ENCODE peak calls at places on chromosomes 11 and 22, in four cellular contexts. C is A549, T is HepG2, H is GM12878. E is an unnamed sample.

GRCh38 chr22:33897621-33897910 is 22.7 kb downstream of the LARGE1 start:
- DNase-seq in C (no peak), H (no peak), T (no peak), E (no peak)

GRCh38 chr11:90476442-90477007 is 253.7 kb upstream of the CHORDC1 start:
- DNase-seq in T (peak), H (peak), C (peak), E (peak)

GRCh38 chr11:90845126-90845525 is 622.3 kb upstream of the CHORDC1 start:
- DNase-seq in C (no peak), T (no peak), H (no peak), E (no peak)

GRCh38 chr22:24944224-24944937 is 2.1 kb downstream of the LHFPL7 start:
- DNase-seq in C (no peak), T (peak), H (no peak), E (no peak)

GRCh38 chr11:103358251-103358650 is 249.0 kb downstream of the DYNC2H1 start:
- DNase-seq in H (no peak), C (no peak), T (no peak), E (no peak)

GRCh38 chr11:47413351-47413750 is 5.0 kb downstream of the SLC39A13 start:
- DNase-seq in C (no peak), T (no peak), H (no peak), E (no peak)

GRCh38 chr11:86941077-86941870 is 13.9 kb downstream of the FZD4 start:
- DNase-seq in T (peak), H (no peak), C (no peak), E (no peak)

GRCh38 chr11:34040571-34040970 is 11.0 kb upstream of the CAPRIN1 start:
- DNase-seq in H (no peak), C (no peak), T (no peak), E (no peak)

GRCh38 chr11:92129811-92130210 is 94.8 kb upstream of the FAT3 start:
- DNase-seq in C (no peak), H (no peak), T (peak), E (no peak)

GRCh38 chr22:20174785-20175596 is 24.1 kb upstream of the CCDC188 start:
- DNase-seq in T (no peak), C (no peak), H (no peak), E (no peak)

GRCh38 chr11:125293596-125293995 is 129.0 kb downstream of the PKNOX2 start:
- DNase-seq in H (no peak), T (no peak), C (no peak), E (no peak)

GRCh38 chr22:38751422-38752346 is 4.1 kb downstream of the SUN2 start:
- DNase-seq in T (no peak), H (peak), C (no peak), E (no peak)

GRCh38 chr11:112834277-112834755 is 126.9 kb upstream of the NCAM1 start:
- DNase-seq in C (no peak), T (no peak), H (no peak), E (peak)

GRCh38 chr11:73229321-73230275 is 11.5 kb downstream of the P2RY2 start:
- DNase-seq in T (no peak), H (no peak), C (no peak), E (peak)

GRCh38 chr11:111694851-111695250 is 71.3 kb downstream of the PPP2R1B start:
- DNase-seq in T (no peak), C (peak), H (no peak), E (no peak)

GRCh38 chr11:130037881-130038601 is 31.7 kb upstream of the APLP2 start:
- DNase-seq in C (no peak), H (no peak), T (peak), E (no peak)

GRCh38 chr22:39270792-39271191 is 26.0 kb upstream of the PDGFB start:
- DNase-seq in T (no peak), H (no peak), C (no peak), E (no peak)

GRCh38 chr11:121210445-121210970 is 82.1 kb upstream of the SC5D start:
- DNase-seq in C (no peak), H (no peak), T (no peak), E (no peak)

GRCh38 chr11:66859686-66860448 is 3.0 kb downstream of the LRFN4 start:
- DNase-seq in H (no peak), T (no peak), C (peak), E (no peak)

GRCh38 chr11:95256204-95256819 is 25.3 kb upstream of the SESN3 start:
- DNase-seq in H (no peak), C (no peak), T (no peak), E (no peak)

GRCh38 chr11:110447897-110448522 is 18.3 kb downstream of the FDX1 start:
- DNase-seq in T (no peak), H (no peak), C (no peak), E (no peak)

GRCh38 chr11:12169822-12170221 is 59.4 kb downstream of the MICAL2 start:
- DNase-seq in C (no peak), T (no peak), H (no peak), E (no peak)
- TF ChIP-seq PBX3 in C (no peak), T (no peak), H (no peak), E (no peak)

GRCh38 chr11:6443269-6444003 is 2.6 kb upstream of the HPX start:
- DNase-seq in T (peak), H (no peak), C (peak), E (peak)
- TF ChIP-seq PBX3 in T (no peak), H (no peak), C (no peak), E (no peak)

DNA sequence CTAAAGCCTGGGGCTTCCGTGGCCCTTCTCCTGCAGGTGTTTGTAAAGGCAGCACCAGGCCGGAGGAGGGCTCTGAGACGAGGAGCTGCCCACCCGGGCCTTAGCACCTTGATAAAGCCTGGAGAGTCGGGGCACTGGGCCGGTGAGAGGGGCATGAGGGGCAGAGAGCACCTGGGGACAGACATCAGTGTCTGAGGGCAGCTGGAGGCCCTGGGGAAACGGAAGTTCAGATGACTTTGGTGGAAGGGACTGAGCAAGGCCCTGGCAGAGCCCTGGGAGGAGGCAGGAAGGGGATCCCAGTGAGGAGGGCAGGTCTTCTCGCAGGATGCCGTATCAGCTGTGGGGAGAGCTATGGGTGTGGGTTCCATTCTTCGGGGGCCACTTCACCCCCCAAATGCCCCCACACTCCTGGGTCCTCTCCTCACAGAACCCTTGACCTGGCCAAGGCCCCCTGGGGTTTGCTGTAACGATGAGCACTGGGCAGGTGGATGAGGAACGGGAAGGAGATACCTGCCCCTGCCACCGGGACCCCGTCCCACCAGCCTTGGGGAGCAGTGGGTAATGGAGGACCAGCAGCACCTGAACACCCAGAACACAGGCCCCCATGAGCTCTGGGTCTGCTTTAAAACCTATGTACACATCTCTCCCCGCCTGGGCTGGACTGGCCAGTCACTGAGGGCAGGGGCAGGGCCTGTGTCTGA is 7.4 kb downstream of the C1QTNF6 start:
- DNase-seq in H (no peak), C (no peak), T (no peak), E (no peak)
- TF ChIP-seq PBX3 in H (no peak), C (no peak), T (no peak), E (no peak)

DNA sequence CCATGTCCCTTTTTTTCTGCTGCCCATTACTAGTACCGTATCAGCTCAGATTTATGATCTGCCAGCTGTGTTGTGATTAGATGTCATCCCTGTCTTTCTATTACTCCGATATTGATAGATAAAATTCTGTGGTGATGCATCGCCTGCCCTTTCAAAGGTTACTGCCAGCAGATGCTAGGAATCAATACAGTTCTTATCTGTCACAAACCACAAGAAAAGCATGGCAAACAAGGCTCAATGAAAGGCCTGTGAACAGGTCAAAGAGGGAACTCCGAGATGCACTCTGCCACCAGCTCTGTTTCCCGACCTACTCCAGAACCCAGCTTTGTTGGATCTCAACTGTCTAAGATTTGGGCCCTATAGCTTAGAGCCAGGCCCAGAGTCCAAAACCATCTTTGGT is 246.0 kb downstream of the CADM1 start:
- DNase-seq in C (no peak), H (no peak), T (peak), E (no peak)
- TF ChIP-seq PBX3 in C (no peak), H (no peak), T (no peak), E (no peak)

GRCh38 chr11:114317738-114318137 is 21.5 kb downstream of the NNMT start:
- DNase-seq in T (no peak), H (no peak), C (peak), E (peak)
- TF ChIP-seq PBX3 in T (no peak), H (no peak), C (no peak), E (no peak)

DNA sequence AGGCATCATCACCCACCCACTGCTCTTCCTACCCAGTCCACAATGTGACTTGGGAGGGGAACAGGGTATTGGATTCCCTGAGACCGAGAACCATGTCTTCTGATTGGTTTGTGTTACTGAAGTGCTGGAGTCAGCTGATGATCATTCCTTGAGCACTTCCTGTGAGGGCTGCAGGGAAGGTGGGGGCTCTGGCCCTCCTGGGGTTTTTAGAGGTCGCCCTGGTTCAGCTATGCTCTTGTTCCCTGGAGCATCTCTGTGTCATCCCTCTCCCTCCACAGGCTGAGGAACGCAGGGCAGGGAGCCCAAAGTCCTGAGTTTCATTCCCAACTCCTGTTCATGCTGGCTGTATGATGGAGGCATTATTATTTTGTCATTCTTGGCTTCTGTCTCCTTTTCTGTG is 6.7 kb downstream of the ZC3H7B start:
- DNase-seq in T (no peak), C (no peak), H (no peak), E (no peak)
- TF ChIP-seq PBX3 in T (no peak), C (no peak), H (no peak), E (no peak)

GRCh38 chr11:134511255-134511654 is 99.2 kb upstream of the B3GAT1 start:
- DNase-seq in T (no peak), C (no peak), H (no peak), E (no peak)

GRCh38 chr11:134510171-134510570 is 98.1 kb upstream of the B3GAT1 start:
- DNase-seq in H (no peak), C (no peak), T (no peak), E (no peak)

GRCh38 chr11:134509381-134510068 is 97.5 kb upstream of the B3GAT1 start:
- DNase-seq in C (no peak), T (no peak), H (no peak), E (no peak)

GRCh38 chr11:134512061-134512460 is 100.0 kb upstream of the B3GAT1 start:
- DNase-seq in H (no peak), C (no peak), T (no peak), E (no peak)

DNA sequence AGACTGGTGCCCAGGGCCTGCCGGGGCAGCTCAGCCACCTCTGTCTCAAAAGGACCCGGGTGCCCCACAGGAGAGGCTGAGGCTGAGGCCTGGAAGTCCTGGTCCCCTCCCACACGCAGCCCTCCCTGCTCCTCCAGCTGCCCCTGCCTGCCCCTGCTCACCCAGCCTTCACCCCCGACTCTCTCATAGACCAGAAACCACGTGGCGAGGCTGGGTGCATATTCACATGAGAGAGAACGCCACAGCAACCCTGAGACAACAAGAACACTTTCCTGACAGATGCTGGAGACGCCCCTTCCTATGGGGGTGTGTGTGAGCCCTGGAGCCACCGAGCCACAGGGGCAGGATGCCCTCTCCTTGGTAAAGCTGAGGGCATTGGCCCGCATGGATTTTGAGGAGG is 98.6 kb upstream of the B3GAT1 start:
- DNase-seq in C (no peak), H (no peak), T (no peak), E (no peak)
- TF ChIP-seq PBX3 in C (no peak), H (no peak), T (no peak), E (no peak)

DNA sequence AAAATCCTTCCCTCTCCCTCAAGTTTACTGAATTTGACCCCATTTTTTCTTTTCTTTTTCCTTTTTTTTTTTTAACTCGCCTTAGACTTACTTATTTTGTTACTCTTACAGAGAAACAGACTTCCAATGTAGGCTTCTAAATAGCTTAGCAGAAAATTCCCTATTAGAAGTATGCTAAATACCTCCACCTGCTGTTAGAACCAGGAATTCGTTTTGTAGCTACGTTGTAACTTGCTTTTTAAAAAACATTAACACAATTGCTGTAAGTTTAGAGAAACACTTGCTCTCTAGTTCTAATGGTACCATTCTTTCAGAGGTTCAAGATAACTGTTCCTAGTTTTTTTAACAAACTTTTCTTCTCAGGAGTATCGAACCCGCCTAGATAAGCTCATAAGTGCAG is 324.2 kb downstream of the DCDC1 start:
- DNase-seq in H (no peak), C (peak), T (peak), E (peak)
- TF ChIP-seq PBX3 in H (no peak), C (no peak), T (no peak), E (no peak)